ENCODE peak calls at places on chromosomes 3 and 15, in six cellular contexts. R is uterus, P is ovary, O is IMR-90, Z is body of pancreas, K is stomach. D is an unnamed sample.

GRCh38 chr15:83848315-83849050 is 194.6 kb downstream of the ADAMTSL3 start:
- DNase-seq in R (no peak), P (no peak), O (peak), Z (no peak), K (no peak), D (peak)

GRCh38 chr3:45983865-45984264 is 11.8 kb downstream of the FYCO1 start:
- DNase-seq in R (no peak), P (no peak), O (no peak), Z (no peak), K (no peak), D (no peak)

GRCh38 chr3:99751649-99752048 is 66.0 kb upstream of the CMSS1 start:
- DNase-seq in R (no peak), P (no peak), O (peak), Z (no peak), K (no peak), D (peak)

GRCh38 chr3:129975332-129976090 is 991 bp downstream of the TRH start:
- DNase-seq in R (no peak), P (peak), O (no peak), Z (peak), K (no peak), D (no peak)

GRCh38 chr3:80331768-80332167 is 564.0 kb upstream of the ROBO1 start:
- DNase-seq in R (no peak), P (no peak), O (no peak), Z (no peak), K (no peak), D (no peak)

GRCh38 chr15:71914092-71914491 is 103.7 kb downstream of the NR2E3 start:
- DNase-seq in R (no peak), P (no peak), O (no peak), Z (no peak), K (no peak), D (no peak)

GRCh38 chr15:59237119-59237853 is 30.6 kb downstream of the LDHAL6B start:
- DNase-seq in R (no peak), P (no peak), O (no peak), Z (no peak), K (no peak), D (no peak)

GRCh38 chr15:98067339-98067738 is 106.8 kb downstream of the ARRDC4 start:
- DNase-seq in R (no peak), P (no peak), O (peak), Z (no peak), K (no peak), D (no peak)

GRCh38 chr15:67183443-67184169 is 70.9 kb downstream of the AAGAB start:
- DNase-seq in R (peak), P (no peak), O (peak), Z (no peak), K (no peak), D (no peak)

GRCh38 chr15:67542192-67542461 is 376 bp upstream of the MAP2K5 start:
- DNase-seq in R (no peak), P (no peak), O (no peak), Z (peak), K (no peak), D (no peak)

GRCh38 chr3:46383946-46384330 is 13.2 kb downstream of the CCR5 start:
- DNase-seq in R (no peak), P (no peak), O (no peak), Z (no peak), K (no peak), D (no peak)

GRCh38 chr3:48656841-48657281 is 5.8 kb downstream of the CELSR3 start:
- DNase-seq in R (no peak), P (no peak), O (no peak), Z (no peak), K (no peak), D (no peak)

GRCh38 chr3:150054635-150055034 is 83.9 kb upstream of the PFN2 start:
- DNase-seq in R (no peak), P (no peak), O (no peak), Z (no peak), K (no peak), D (no peak)

GRCh38 chr15:58521293-58521991 is 89.7 kb downstream of the LIPC start:
- DNase-seq in R (peak), P (no peak), O (peak), Z (peak), K (no peak), D (peak)

GRCh38 chr15:29570121-29570930 is 251.9 kb downstream of the TJP1 start:
- DNase-seq in R (no peak), P (no peak), O (no peak), Z (peak), K (no peak), D (no peak)

DNA sequence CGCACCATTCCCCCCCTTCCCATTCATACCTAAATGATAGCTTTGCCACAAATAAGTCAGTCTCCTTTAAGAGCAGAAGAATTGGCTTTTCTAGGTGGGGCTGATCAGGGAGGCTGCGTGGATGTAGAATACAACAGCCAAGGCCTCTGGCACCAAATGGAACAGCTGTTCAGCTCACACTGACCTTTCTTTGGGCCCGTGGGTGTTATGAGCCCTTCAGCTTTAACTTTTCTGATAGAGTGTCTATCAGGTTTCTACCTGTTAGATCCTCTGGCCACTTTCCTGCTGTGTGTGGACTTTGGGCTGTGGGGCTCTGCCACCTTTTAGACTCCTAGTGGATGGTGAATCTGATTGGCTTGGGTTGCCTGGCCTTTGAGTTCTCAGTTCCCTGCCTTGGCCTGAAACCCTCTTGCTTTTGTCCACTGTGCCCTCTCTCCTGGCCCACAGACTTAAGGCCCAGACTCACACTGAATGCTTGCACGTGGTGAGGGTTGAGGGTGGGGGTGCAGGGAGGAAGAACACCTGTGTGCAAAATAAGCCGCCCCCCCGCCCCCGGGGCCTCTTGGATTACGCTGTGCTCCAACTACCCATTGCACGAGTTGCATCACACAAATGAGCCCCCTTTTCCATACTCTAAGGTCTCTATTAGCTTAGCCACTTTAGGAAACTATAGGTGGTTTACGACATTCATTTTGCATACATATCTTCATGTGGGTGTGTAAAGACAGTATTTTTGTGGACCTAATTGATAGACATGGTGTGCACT is 1.3 kb upstream of the RFX7 start:
- DNase-seq in R (peak), P (peak), O (no peak), Z (peak), K (peak), D (no peak)
- TF ChIP-seq POLR2A in R (no peak), P (no peak), O (no peak), Z (no peak), K (no peak), D (no peak)

GRCh38 chr3:126745760-126746394 is 41.8 kb downstream of the CHCHD6 start:
- DNase-seq in R (no peak), P (peak), O (no peak), Z (peak), K (peak), D (no peak)
- TF ChIP-seq POLR2A in R (no peak), P (no peak), O (no peak), Z (no peak), K (no peak), D (no peak)

GRCh38 chr3:141412936-141413354 is 44.6 kb downstream of the ZBTB38 start:
- DNase-seq in R (peak), P (peak), O (peak), Z (peak), K (peak), D (no peak)
- TF ChIP-seq POLR2A in R (no peak), P (no peak), O (no peak), Z (no peak), K (no peak), D (no peak)

GRCh38 chr3:179655236-179655635 is 2.4 kb downstream of the USP13 start:
- DNase-seq in R (no peak), P (no peak), O (no peak), Z (no peak), K (no peak), D (no peak)

GRCh38 chr3:179651687-179652466 is 963 bp upstream of the USP13 start:
- DNase-seq in R (no peak), P (no peak), O (no peak), Z (no peak), K (no peak), D (no peak)

GRCh38 chr3:179652467-179653105 is at the start of gene USP13:
- DNase-seq in R (peak), P (peak), O (peak), Z (peak), K (peak), D (peak)

GRCh38 chr3:179653777-179654117 is 907 bp downstream of the USP13 start:
- DNase-seq in R (no peak), P (peak), O (no peak), Z (peak), K (no peak), D (no peak)

GRCh38 chr3:179653106-179653776 is 401 bp downstream of the USP13 start:
- DNase-seq in R (peak), P (peak), O (peak), Z (peak), K (peak), D (peak)
- TF ChIP-seq POLR2A in R (no peak), P (peak), O (no peak), Z (peak), K (no peak), D (no peak)

D was measured in H54.